ENCODE peak calls at places on chromosome 1, in six cellular contexts. K is A549, E is MCF 10A, Y is NT2/D1, O is M059J, Z is T-helper 2 cell. V is an unnamed sample.

GRCh38 chr1:71043061-71043460 is 4.6 kb downstream of the PTGER3 start:
- DNase-seq in Z (no peak), Y (no peak), E (no peak), O (no peak), K (no peak), V (no peak)

GRCh38 chr1:81305997-81306452 is 494.7 kb upstream of the ADGRL2 start:
- DNase-seq in Z (no peak), Y (no peak), O (peak), K (peak), E (peak), V (no peak)

GRCh38 chr1:156126043-156126700 is 11.7 kb downstream of the LMNA start:
- DNase-seq in Y (no peak), Z (peak), E (peak), O (peak), K (peak), V (peak)

GRCh38 chr1:68221001-68221970 is 11.0 kb downstream of the WLS start:
- DNase-seq in Y (no peak), O (no peak), E (peak), K (no peak), Z (no peak), V (no peak)

GRCh38 chr1:52727114-52727586 is 897 bp downstream of the ZYG11B start:
- DNase-seq in Z (no peak), K (no peak), E (peak), Y (no peak), O (peak), V (no peak)

GRCh38 chr1:66542811-66543767 is 9.1 kb downstream of the SGIP1 start:
- DNase-seq in O (peak), K (peak), Y (no peak), E (peak), Z (no peak), V (no peak)

GRCh38 chr1:153799016-153799415 is 23.8 kb downstream of the SLC27A3 start:
- DNase-seq in O (no peak), Z (no peak), K (no peak), Y (no peak), E (no peak), V (no peak)

GRCh38 chr1:204915856-204916485 is 45.3 kb downstream of the NFASC start:
- DNase-seq in K (no peak), E (peak), Y (no peak), O (peak), Z (no peak), V (no peak)

GRCh38 chr1:188027613-188028012 is 1198.9 kb downstream of the PLA2G4A start:
- DNase-seq in Z (no peak), K (peak), E (peak), O (peak), Y (no peak), V (no peak)

GRCh38 chr1:66925944-66926343 is 1.2 kb downstream of the MIER1 start:
- DNase-seq in Z (no peak), K (no peak), Y (no peak), E (peak), O (no peak), V (no peak)

GRCh38 chr1:169112241-169112640 is 5.8 kb downstream of the ATP1B1 start:
- DNase-seq in Y (no peak), O (peak), K (peak), Z (no peak), E (peak), V (no peak)

GRCh38 chr1:89855413-89856123 is 34.7 kb downstream of the LRRC8D start:
- DNase-seq in O (peak), E (peak), K (no peak), Z (peak), Y (no peak), V (no peak)

GRCh38 chr1:98981917-98982513 is 22.6 kb downstream of the PLPPR5 start:
- DNase-seq in Y (no peak), O (peak), E (peak), Z (no peak), K (no peak), V (no peak)

GRCh38 chr1:184905601-184906322 is 68.5 kb downstream of the NIBAN1 start:
- DNase-seq in E (no peak), Z (no peak), O (no peak), K (peak), Y (no peak), V (no peak)

GRCh38 chr1:93172778-93173177 is 7.4 kb downstream of the TMED5 start:
- DNase-seq in O (no peak), K (no peak), E (no peak), Y (no peak), Z (no peak), V (no peak)

GRCh38 chr1:209168204-209168603 is 415.3 kb upstream of the CAMK1G start:
- DNase-seq in O (peak), Y (no peak), K (no peak), E (peak), Z (no peak), V (no peak)

GRCh38 chr1:160961419-160961818 is 6.8 kb upstream of the ITLN2 start:
- DNase-seq in E (no peak), K (no peak), Y (no peak), Z (no peak), O (no peak), V (no peak)